ENCODE peak calls at places on chromosomes 3 and 15, in ten cellular contexts. D is sigmoid colon, I is gastrocnemius medialis, V is breast epithelium, W is K562, T is heart left ventricle, G is IMR-90, Z is HepG2, R is A549, O is stomach. U is an unnamed sample.

GRCh38 chr3:174010902-174011301 is 613.4 kb downstream of the NLGN1 start:
- DNase-seq in D (no peak), I (no peak), V (no peak), W (no peak), T (no peak), G (no peak), Z (no peak), R (no peak), O (no peak), U (no peak)

GRCh38 chr3:79473993-79474392 is 293.8 kb downstream of the ROBO1 start:
- DNase-seq in D (no peak), I (no peak), V (no peak), W (no peak), T (no peak), G (no peak), Z (no peak), R (no peak), O (no peak), U (no peak)

GRCh38 chr3:63076357-63076756 is 201.1 kb upstream of the CADPS start:
- DNase-seq in D (no peak), I (no peak), V (no peak), W (no peak), T (no peak), G (no peak), Z (peak), R (no peak), O (no peak), U (no peak)

GRCh38 chr3:139455855-139456254 is 20.5 kb downstream of the RBP2 start:
- DNase-seq in D (no peak), I (no peak), V (no peak), W (no peak), T (no peak), G (no peak), Z (no peak), R (no peak), O (no peak), U (peak)

GRCh38 chr3:132220986-132221385 is 96.2 kb upstream of the ACP3 start:
- DNase-seq in D (no peak), I (no peak), V (no peak), W (no peak), T (no peak), G (no peak), Z (no peak), R (no peak), O (no peak), U (no peak)

GRCh38 chr15:61501815-61502214 is 272.7 kb upstream of the RORA start:
- DNase-seq in D (no peak), I (no peak), V (no peak), W (no peak), T (no peak), G (no peak), Z (no peak), R (no peak), O (no peak), U (no peak)

GRCh38 chr3:123412811-123413588 is 35.9 kb downstream of the ADCY5 start:
- DNase-seq in D (peak), I (no peak), V (no peak), W (no peak), T (peak), G (no peak), Z (no peak), R (no peak), O (no peak), U (no peak)

GRCh38 chr3:13824521-13825316 is 55.2 kb downstream of the WNT7A start:
- DNase-seq in D (peak), I (no peak), V (no peak), W (no peak), T (no peak), G (no peak), Z (no peak), R (no peak), O (no peak), U (no peak)

GRCh38 chr3:9468460-9468859 is 71.0 kb downstream of the SETD5 start:
- DNase-seq in D (no peak), I (no peak), V (no peak), W (no peak), T (no peak), G (peak), Z (no peak), R (no peak), O (no peak), U (no peak)

GRCh38 chr3:134018406-134018805 is 11.3 kb downstream of the SLCO2A1 start:
- DNase-seq in D (peak), I (no peak), V (no peak), W (no peak), T (no peak), G (no peak), Z (no peak), R (no peak), O (no peak), U (no peak)

GRCh38 chr3:129461461-129462146 is 21.6 kb downstream of the IFT122 start:
- DNase-seq in D (no peak), I (no peak), V (peak), W (peak), T (peak), G (peak), Z (no peak), R (no peak), O (no peak), U (peak)

GRCh38 chr3:190281308-190282051 is 40.8 kb downstream of the CLDN1 start:
- DNase-seq in D (no peak), I (no peak), V (no peak), W (no peak), T (no peak), G (peak), Z (peak), R (no peak), O (no peak), U (no peak)

GRCh38 chr15:68796576-68796975 is 24.1 kb downstream of the ANP32A start:
- DNase-seq in D (no peak), I (no peak), V (no peak), W (no peak), T (no peak), G (no peak), Z (no peak), R (no peak), O (no peak), U (no peak)

GRCh38 chr3:65751123-65751700 is 287.5 kb downstream of the MAGI1 start:
- DNase-seq in D (no peak), I (no peak), V (no peak), W (peak), T (peak), G (peak), Z (peak), R (peak), O (peak), U (peak)

GRCh38 chr3:112579697-112580096 is 17.9 kb downstream of the SLC35A5 start:
- DNase-seq in D (no peak), I (no peak), V (no peak), W (no peak), T (no peak), G (peak), Z (no peak), R (no peak), O (no peak), U (no peak)

GRCh38 chr3:184289426-184289938 is 9.6 kb upstream of the PSMD2 start:
- DNase-seq in D (no peak), I (peak), V (no peak), W (peak), T (peak), G (peak), Z (no peak), R (peak), O (peak), U (peak)

GRCh38 chr15:75785771-75786563 is 57.3 kb upstream of the UBE2Q2 start:
- DNase-seq in D (peak), I (no peak), V (no peak), W (peak), T (no peak), G (no peak), Z (peak), R (peak), O (no peak), U (peak)

GRCh38 chr3:123633530-123633929 is 48.7 kb upstream of the HACD2 start:
- DNase-seq in D (no peak), I (no peak), V (no peak), W (no peak), T (no peak), G (no peak), Z (peak), R (no peak), O (no peak), U (no peak)

GRCh38 chr3:58657571-58658141 is 8.9 kb downstream of the FAM3D start:
- DNase-seq in D (peak), I (no peak), V (peak), W (no peak), T (no peak), G (no peak), Z (no peak), R (no peak), O (peak), U (no peak)

GRCh38 chr15:70236306-70237103 is 138.8 kb upstream of the TLE3 start:
- DNase-seq in D (peak), I (no peak), V (no peak), W (no peak), T (no peak), G (peak), Z (no peak), R (no peak), O (no peak), U (no peak)

GRCh38 chr3:134685881-134686802 is 35.3 kb upstream of the KY start:
- DNase-seq in D (no peak), I (peak), V (no peak), W (no peak), T (no peak), G (peak), Z (no peak), R (no peak), O (no peak), U (no peak)

GRCh38 chr3:64344721-64345207 is 119.5 kb upstream of the PRICKLE2 start:
- DNase-seq in D (peak), I (no peak), V (no peak), W (no peak), T (no peak), G (peak), Z (no peak), R (peak), O (no peak), U (no peak)

GRCh38 chr15:78265752-78266224 is 1.4 kb downstream of the DNAJA4 start:
- DNase-seq in D (no peak), I (peak), V (no peak), W (no peak), T (peak), G (peak), Z (no peak), R (no peak), O (no peak), U (peak)

GRCh38 chr3:176590722-176591121 is 606.6 kb downstream of the TBL1XR1 start:
- DNase-seq in D (no peak), I (no peak), V (no peak), W (no peak), T (no peak), G (no peak), Z (no peak), R (no peak), O (no peak), U (no peak)

GRCh38 chr3:46706771-46707582 is 5.8 kb downstream of the TMIE start:
- DNase-seq in D (peak), I (peak), V (no peak), W (no peak), T (peak), G (no peak), Z (no peak), R (no peak), O (no peak), U (no peak)

GRCh38 chr3:110946810-110947209 is 124.8 kb upstream of the NECTIN3 start:
- DNase-seq in D (no peak), I (no peak), V (no peak), W (no peak), T (no peak), G (no peak), Z (peak), R (no peak), O (no peak), U (no peak)

GRCh38 chr15:66936115-66936863 is 129.1 kb upstream of the SMAD3 start:
- DNase-seq in D (peak), I (no peak), V (no peak), W (no peak), T (peak), G (peak), Z (no peak), R (no peak), O (no peak), U (no peak)

GRCh38 chr3:134381836-134382442 is 7.7 kb upstream of the AMOTL2 start:
- DNase-seq in D (peak), I (no peak), V (peak), W (no peak), T (no peak), G (no peak), Z (no peak), R (no peak), O (peak), U (no peak)

GRCh38 chr15:80852676-80853075 is 73.5 kb downstream of the CEMIP start:
- DNase-seq in D (no peak), I (no peak), V (no peak), W (no peak), T (no peak), G (no peak), Z (no peak), R (no peak), O (no peak), U (no peak)

GRCh38 chr15:69090197-69090948 is 70.1 kb upstream of the GLCE start:
- DNase-seq in D (no peak), I (no peak), V (no peak), W (no peak), T (no peak), G (peak), Z (no peak), R (peak), O (no peak), U (no peak)

GRCh38 chr15:25435474-25436243 is 3.2 kb downstream of the UBE3A start:
- DNase-seq in D (no peak), I (no peak), V (no peak), W (no peak), T (no peak), G (peak), Z (no peak), R (no peak), O (no peak), U (no peak)

GRCh38 chr3:89098964-89099585 is 8.3 kb upstream of the EPHA3 start:
- DNase-seq in D (no peak), I (peak), V (no peak), W (peak), T (no peak), G (peak), Z (peak), R (peak), O (peak), U (peak)

GRCh38 chr15:92365079-92365478 is 28.6 kb upstream of the ST8SIA2 start:
- DNase-seq in D (no peak), I (no peak), V (no peak), W (no peak), T (no peak), G (no peak), Z (peak), R (no peak), O (peak), U (no peak)
- TF ChIP-seq POLR2A in D (no peak), I (no peak), V (no peak), W (no peak), T (no peak), G (no peak), Z (no peak), R (no peak), O (no peak), U (no peak)

GRCh38 chr3:141876381-141876890 is at the start of gene ATP1B3:
- DNase-seq in D (peak), I (peak), V (peak), W (peak), T (peak), G (peak), Z (peak), R (peak), O (peak), U (peak)

GRCh38 chr3:141877911-141878310 is 1.5 kb downstream of the ATP1B3 start:
- DNase-seq in D (no peak), I (no peak), V (no peak), W (no peak), T (no peak), G (peak), Z (no peak), R (peak), O (no peak), U (peak)

GRCh38 chr3:141876891-141877561 is 583 bp downstream of the ATP1B3 start:
- DNase-seq in D (peak), I (peak), V (peak), W (peak), T (peak), G (peak), Z (peak), R (peak), O (peak), U (peak)

GRCh38 chr3:141875893-141876380 is 506 bp upstream of the ATP1B3 start:
- DNase-seq in D (peak), I (peak), V (no peak), W (no peak), T (peak), G (peak), Z (no peak), R (peak), O (peak), U (peak)

GRCh38 chr3:141875374-141875892 is 1.0 kb upstream of the ATP1B3 start:
- DNase-seq in D (peak), I (peak), V (peak), W (peak), T (peak), G (peak), Z (peak), R (peak), O (peak), U (peak)
- TF ChIP-seq POLR2A in D (no peak), I (no peak), V (no peak), W (no peak), T (no peak), G (no peak), Z (no peak), R (no peak), O (no peak), U (peak)

GRCh38 chr3:48594431-48595049 is 589 bp downstream of the COL7A1 start:
- DNase-seq in D (no peak), I (no peak), V (no peak), W (no peak), T (no peak), G (peak), Z (no peak), R (peak), O (no peak), U (no peak)

GRCh38 chr3:48596676-48597407 is 1.7 kb upstream of the COL7A1 start:
- DNase-seq in D (no peak), I (no peak), V (no peak), W (no peak), T (no peak), G (no peak), Z (no peak), R (no peak), O (no peak), U (no peak)

GRCh38 chr3:48595526-48596121 is 495 bp upstream of the COL7A1 start:
- DNase-seq in D (no peak), I (peak), V (peak), W (peak), T (peak), G (peak), Z (peak), R (peak), O (peak), U (peak)

GRCh38 chr3:48596157-48596556 is 1.0 kb upstream of the COL7A1 start:
- DNase-seq in D (no peak), I (no peak), V (no peak), W (no peak), T (no peak), G (no peak), Z (no peak), R (no peak), O (no peak), U (no peak)

DNA sequence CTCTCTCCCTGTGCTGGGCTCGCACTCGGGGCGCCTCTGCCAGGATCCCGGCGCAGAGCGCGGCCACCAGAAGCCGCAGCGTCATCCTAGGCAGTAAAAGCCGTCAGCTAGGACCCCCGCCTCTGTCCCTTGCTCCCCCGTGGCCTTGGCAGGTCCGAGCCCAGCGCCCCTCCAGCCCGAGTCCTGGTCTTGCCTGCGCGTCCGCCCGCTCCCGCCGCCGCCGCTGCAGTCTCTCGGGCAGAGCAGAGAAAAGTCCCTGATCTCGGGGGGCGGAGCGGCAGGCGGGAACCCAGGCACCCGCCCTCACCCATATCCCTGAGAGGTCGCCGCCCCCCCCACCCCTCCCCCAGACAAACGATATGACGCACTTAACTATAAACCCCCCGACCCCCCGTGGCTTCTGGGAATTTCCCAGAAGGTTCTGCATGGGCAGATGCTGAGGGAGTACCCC is at the start of gene COL7A1:
- DNase-seq in D (no peak), I (no peak), V (no peak), W (no peak), T (no peak), G (no peak), Z (no peak), R (no peak), O (no peak), U (no peak)
- TF ChIP-seq POLR2A in D (no peak), I (no peak), V (no peak), W (no peak), T (no peak), G (peak), Z (no peak), R (peak), O (no peak), U (no peak)

GRCh38 chr3:148991219-148992026 is at the start of gene GYG1:
- DNase-seq in D (peak), I (peak), V (peak), W (peak), T (peak), G (peak), Z (peak), R (peak), O (peak), U (peak)
- TF ChIP-seq POLR2A in D (peak), I (peak), V (peak), W (peak), T (peak), G (peak), Z (peak), R (peak), O (peak), U (peak)

DNA sequence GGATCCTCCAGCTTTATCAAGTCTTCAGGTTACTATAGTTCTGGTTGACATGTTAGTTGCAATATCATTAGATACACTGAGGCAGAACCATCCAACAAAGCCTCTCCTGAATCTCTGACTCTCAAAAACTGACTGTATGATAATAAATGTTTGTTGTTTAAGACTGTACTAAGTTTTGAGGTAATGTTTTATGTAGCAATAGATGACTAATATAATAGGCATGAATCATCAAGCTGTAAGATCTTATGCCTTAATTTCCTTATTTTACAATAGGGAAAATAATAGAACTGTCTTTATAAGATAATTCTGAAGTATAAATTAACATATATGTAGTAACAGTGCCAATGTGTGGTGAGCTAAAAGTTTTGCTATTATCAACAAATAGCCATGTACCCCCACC is 88.9 kb upstream of the TBC1D5 start:
- DNase-seq in D (no peak), I (no peak), V (no peak), W (no peak), T (no peak), G (peak), Z (no peak), R (no peak), O (no peak), U (no peak)
- TF ChIP-seq POLR2A in D (no peak), I (no peak), V (no peak), W (no peak), T (no peak), G (no peak), Z (no peak), R (no peak), O (no peak), U (no peak)

GRCh38 chr3:197714251-197714650 is 22.5 kb downstream of the RUBCN start:
- DNase-seq in D (no peak), I (no peak), V (no peak), W (no peak), T (no peak), G (no peak), Z (no peak), R (no peak), O (no peak), U (no peak)

GRCh38 chr3:197713477-197713822 is 23.3 kb downstream of the RUBCN start:
- DNase-seq in D (no peak), I (peak), V (no peak), W (no peak), T (no peak), G (no peak), Z (no peak), R (no peak), O (no peak), U (no peak)

GRCh38 chr3:197706658-197707057 is 30.0 kb downstream of the RUBCN start:
- DNase-seq in D (no peak), I (no peak), V (no peak), W (no peak), T (no peak), G (no peak), Z (no peak), R (no peak), O (no peak), U (no peak)

GRCh38 chr3:197709135-197709534 is 27.6 kb downstream of the RUBCN start:
- DNase-seq in D (no peak), I (no peak), V (no peak), W (no peak), T (no peak), G (no peak), Z (no peak), R (no peak), O (no peak), U (no peak)

GRCh38 chr3:197711973-197712707 is 24.6 kb downstream of the RUBCN start:
- DNase-seq in D (peak), I (peak), V (peak), W (peak), T (peak), G (peak), Z (peak), R (peak), O (peak), U (peak)
- TF ChIP-seq POLR2A in D (peak), I (peak), V (peak), W (no peak), T (peak), G (peak), Z (no peak), R (no peak), O (no peak), U (no peak)